ENCODE peak calls at places on chromosomes 2 and 18, in eight cellular contexts. P, X, M, C, W, J, H and Z are unnamed samples.
A peak's percentile ranks its signal among the peaks of the same experiment; 100 is the strongest.

GRCh38 chr2:70793450-70793849 is 3.0 kb upstream of the FIGLA start:
- DNase-seq in P (no peak), X (no peak), M (no peak), C (no peak), W (no peak), J (no peak), H (no peak), Z (no peak)

GRCh38 chr18:2222270-2223185 is 348.8 kb downstream of the METTL4 start:
- DNase-seq in P (no peak), X (no peak), M (no peak), C (no peak), W (no peak), J (no peak), H (no peak), Z (no peak)

GRCh38 chr2:167196461-167197252 is 308.4 kb downstream of the XIRP2 start:
- DNase-seq in P (no peak), X (peak; percentile 74), M (no peak), C (peak; percentile 10), W (peak; percentile 64), J (no peak), H (no peak), Z (peak; percentile 23)

GRCh38 chr18:79934311-79935097 is 16.9 kb downstream of the SLC66A2 start:
- DNase-seq in P (no peak), X (no peak), M (no peak), C (no peak), W (no peak), J (peak; percentile 51), H (peak; percentile 24), Z (no peak)

GRCh38 chr18:54918060-54918459 is 41.2 kb downstream of the CCDC68 start:
- DNase-seq in P (no peak), X (no peak), M (no peak), C (no peak), W (no peak), J (peak; percentile 65), H (no peak), Z (no peak)

GRCh38 chr2:141508806-141509595 is 621.8 kb downstream of the LRP1B start:
- DNase-seq in P (no peak), X (no peak), M (peak; percentile 21), C (no peak), W (no peak), J (no peak), H (no peak), Z (no peak)

GRCh38 chr18:36593001-36593400 is 235.8 kb downstream of the TPGS2 start:
- DNase-seq in P (no peak), X (peak; percentile 34), M (no peak), C (no peak), W (peak; percentile 35), J (no peak), H (no peak), Z (no peak)

GRCh38 chr2:68833162-68833561 is 38.0 kb downstream of the BMP10 start:
- DNase-seq in P (no peak), X (no peak), M (no peak), C (no peak), W (no peak), J (no peak), H (no peak), Z (no peak)

GRCh38 chr2:44964704-44965343 is 23.3 kb downstream of the SIX3 start:
- DNase-seq in P (no peak), X (no peak), M (no peak), C (peak; percentile 27), W (peak; percentile 65), J (no peak), H (no peak), Z (no peak)

GRCh38 chr2:68692511-68692910 is 42.1 kb upstream of the ARHGAP25 start:
- DNase-seq in P (no peak), X (no peak), M (no peak), C (no peak), W (no peak), J (no peak), H (no peak), Z (no peak)

GRCh38 chr2:104768694-104769093 is 85.2 kb upstream of the POU3F3 start:
- DNase-seq in P (peak; percentile 32), X (peak; percentile 59), M (no peak), C (no peak), W (no peak), J (no peak), H (no peak), Z (no peak)

DNA sequence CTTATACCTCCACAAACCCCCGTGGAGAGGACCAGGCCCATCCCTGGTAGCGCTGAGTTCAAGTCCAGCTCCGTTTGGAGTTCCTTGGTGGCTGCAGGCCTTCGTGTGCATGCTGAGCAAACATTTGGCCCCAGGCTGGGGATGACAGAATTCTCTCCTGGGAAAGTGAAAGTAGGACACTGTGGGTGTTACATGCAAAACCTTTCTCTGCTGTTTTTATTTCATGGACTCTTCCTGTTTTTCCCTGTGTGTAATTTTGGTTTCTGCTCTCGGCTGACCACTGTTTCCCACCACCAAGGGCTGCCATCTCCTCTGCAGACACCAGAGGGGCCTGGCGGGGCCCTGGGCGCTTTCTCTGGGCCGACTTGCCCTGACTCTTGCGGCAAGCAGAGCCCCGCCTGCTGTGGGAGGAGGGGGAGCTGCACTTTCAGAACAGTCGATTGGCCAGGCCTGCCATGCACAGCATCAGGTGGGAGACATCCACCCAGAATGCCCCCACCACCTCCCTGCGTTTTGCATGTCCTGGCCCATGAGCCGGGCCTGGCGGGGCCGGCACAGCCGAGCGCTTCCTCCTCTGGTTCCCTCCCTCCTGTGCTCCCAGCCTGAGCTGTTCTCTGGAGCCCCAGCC is 102.4 kb downstream of the CABLES1 start:
- DNase-seq in P (no peak), X (peak; percentile 67), M (no peak), C (no peak), W (peak; percentile 56), J (peak; percentile 86), H (peak; percentile 88), Z (peak; percentile 91)
- TF ChIP-seq CTCF in P (peak; percentile 33), X (peak; percentile 66), M (peak; percentile 22), C (no peak), W (peak; percentile 41), J (no peak), H (no peak), Z (peak; percentile 37)

DNA sequence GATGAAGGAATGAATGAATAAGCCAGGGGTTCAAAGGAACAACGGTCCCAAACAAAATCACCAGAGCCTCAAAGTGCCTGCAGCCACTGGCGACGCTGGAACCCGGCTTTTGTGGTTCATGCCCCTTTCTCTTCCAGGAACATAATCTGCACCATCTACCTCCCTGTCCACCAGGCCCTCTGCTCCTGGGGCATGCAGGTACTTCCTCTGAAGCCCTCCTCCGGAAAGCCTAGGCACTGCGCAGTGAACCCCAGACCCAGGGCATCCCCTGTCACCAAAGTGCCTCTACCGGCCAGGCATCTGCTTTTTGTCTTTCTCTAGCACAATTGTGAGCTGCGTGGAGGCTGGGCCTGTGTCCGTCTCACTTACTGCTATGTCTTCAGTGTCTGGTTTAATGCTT is 98.6 kb upstream of the TMEM200C start:
- DNase-seq in P (no peak), X (no peak), M (no peak), C (no peak), W (no peak), J (no peak), H (no peak), Z (no peak)
- H3K4me3 ChIP-seq in P (no peak overlapping the region), X (no peak overlapping the region), M (no peak overlapping the region), C (no peak overlapping the region), W (no peak overlapping the region), J (no peak overlapping the region), H (no peak overlapping the region), Z (no peak overlapping the region)

GRCh38 chr18:10314111-10314510 is 140.3 kb upstream of the APCDD1 start:
- DNase-seq in P (no peak), X (no peak), M (no peak), C (no peak), W (no peak), J (no peak), H (no peak), Z (no peak)

GRCh38 chr18:10312316-10313015 is 142.0 kb upstream of the APCDD1 start:
- DNase-seq in P (no peak), X (no peak), M (no peak), C (no peak), W (peak; percentile 12), J (no peak), H (no peak), Z (no peak)

GRCh38 chr18:10316778-10317177 is 137.7 kb upstream of the APCDD1 start:
- DNase-seq in P (no peak), X (no peak), M (no peak), C (peak; percentile 14), W (no peak), J (no peak), H (no peak), Z (no peak)

GRCh38 chr18:10315542-10315941 is 138.9 kb upstream of the APCDD1 start:
- DNase-seq in P (no peak), X (no peak), M (no peak), C (no peak), W (no peak), J (no peak), H (no peak), Z (no peak)

GRCh38 chr18:10313016-10313342 is 141.5 kb upstream of the APCDD1 start:
- DNase-seq in P (no peak), X (no peak), M (no peak), C (no peak), W (no peak), J (no peak), H (no peak), Z (no peak)
- TF ChIP-seq CTCF in P (no peak), X (no peak), M (no peak), C (no peak), W (no peak), J (no peak), H (no peak), Z (no peak)

GRCh38 chr18:77101410-77102245 is 31.0 kb downstream of the MBP start:
- DNase-seq in P (peak; percentile 93), X (peak; percentile 99), M (peak; percentile 98), C (peak; percentile 71), W (peak; percentile 98), J (peak; percentile 91), H (peak; percentile 85), Z (peak; percentile 79)

GRCh38 chr18:77102246-77103040 is 30.1 kb downstream of the MBP start:
- DNase-seq in P (no peak), X (peak; percentile 80), M (peak; percentile 79), C (no peak), W (peak; percentile 95), J (no peak), H (no peak), Z (peak; percentile 89)

GRCh38 chr18:77099501-77100370 is 32.8 kb downstream of the MBP start:
- DNase-seq in P (no peak), X (no peak), M (no peak), C (peak; percentile 90), W (no peak), J (no peak), H (peak; percentile 76), Z (peak; percentile 57)

GRCh38 chr18:77098554-77099174 is 33.9 kb downstream of the MBP start:
- DNase-seq in P (no peak), X (no peak), M (no peak), C (peak; percentile 48), W (peak; percentile 30), J (no peak), H (no peak), Z (peak; percentile 23)

DNA sequence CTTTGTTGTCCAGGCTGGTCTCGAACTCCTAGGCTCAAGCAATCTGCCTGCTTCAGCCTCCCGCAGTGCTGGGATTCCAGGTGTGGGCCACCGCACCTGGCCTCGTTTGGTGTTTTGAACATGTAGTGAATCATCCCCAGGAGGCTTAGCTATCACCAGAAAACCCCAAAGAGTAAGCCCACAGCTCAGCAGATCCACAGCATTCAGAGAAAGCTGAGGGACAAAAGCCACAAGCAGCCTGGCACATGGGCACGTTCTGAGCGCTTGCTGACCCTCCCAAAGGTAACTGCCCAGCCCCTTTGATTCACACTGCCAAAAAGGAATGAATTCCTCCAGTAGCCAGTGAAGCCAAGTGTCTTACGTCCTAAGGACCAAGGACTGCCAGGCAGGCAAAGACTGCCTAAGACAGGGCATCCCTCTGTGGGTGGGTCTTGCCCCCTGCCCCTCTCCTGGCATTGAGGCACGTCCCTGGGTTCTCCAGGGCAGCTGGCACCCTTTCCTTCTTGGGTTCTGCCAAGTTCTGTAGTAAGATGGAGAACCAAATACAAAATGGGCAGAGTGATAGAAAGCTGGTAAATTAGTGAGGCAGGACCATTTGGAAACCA is 31.7 kb downstream of the MBP start:
- DNase-seq in P (no peak), X (peak; percentile 30), M (no peak), C (peak; percentile 70), W (peak; percentile 6), J (no peak), H (no peak), Z (peak; percentile 37)
- H3K4me3 ChIP-seq in P (no peak overlapping the region), X (peak overlapping the region; percentile 18), M (no peak overlapping the region), C (no peak overlapping the region), W (no peak overlapping the region), J (no peak overlapping the region), H (no peak overlapping the region), Z (peak overlapping the region; percentile 52)